ENCODE peak calls at places on chromosome 17, in eight cellular contexts. B is upper lobe of left lung, M is prostate gland, P is IMR-90, H is breast epithelium, L is uterus, F is body of pancreas, X is tibial nerve. I is an unnamed sample.

GRCh38 chr17:78959803-78960202 is 19.9 kb downstream of the LGALS3BP start:
- DNase-seq in B (no peak), M (no peak), P (no peak), H (no peak), L (no peak), F (no peak), X (no peak), I (no peak)

GRCh38 chr17:82036634-82037112 is 824 bp downstream of the DCXR start:
- DNase-seq in B (no peak), M (no peak), P (no peak), H (no peak), L (no peak), F (no peak), X (no peak), I (no peak)

GRCh38 chr17:78779848-78780247 is 2.2 kb downstream of the CYTH1 start:
- DNase-seq in B (peak; percentile 67), M (peak; percentile 51), P (no peak), H (no peak), L (no peak), F (peak; percentile 43), X (no peak), I (no peak)

GRCh38 chr17:61323696-61324539 is 75.7 kb upstream of the TBX2 start:
- DNase-seq in B (no peak), M (no peak), P (peak; percentile 63), H (no peak), L (no peak), F (no peak), X (no peak), I (no peak)

GRCh38 chr17:13931111-13931526 is 138.2 kb upstream of the COX10 start:
- DNase-seq in B (peak; percentile 45), M (peak; percentile 27), P (peak; percentile 19), H (no peak), L (peak; percentile 51), F (peak; percentile 53), X (no peak), I (no peak)

GRCh38 chr17:5832886-5833285 is 237.3 kb upstream of the WSCD1 start:
- DNase-seq in B (no peak), M (no peak), P (peak; percentile 83), H (no peak), L (no peak), F (no peak), X (no peak), I (no peak)

GRCh38 chr17:72812823-72813222 is 279.7 kb downstream of the SLC39A11 start:
- DNase-seq in B (no peak), M (no peak), P (peak; percentile 86), H (no peak), L (no peak), F (no peak), X (no peak), I (peak; percentile 23)

GRCh38 chr17:21024024-21024423 is 18.8 kb downstream of the USP22 start:
- DNase-seq in B (no peak), M (no peak), P (peak; percentile 67), H (no peak), L (no peak), F (no peak), X (no peak), I (no peak)

GRCh38 chr17:71828182-71828596 is 292.6 kb upstream of the SOX9 start:
- DNase-seq in B (no peak), M (no peak), P (peak; percentile 2), H (no peak), L (no peak), F (no peak), X (no peak), I (no peak)

DNA sequence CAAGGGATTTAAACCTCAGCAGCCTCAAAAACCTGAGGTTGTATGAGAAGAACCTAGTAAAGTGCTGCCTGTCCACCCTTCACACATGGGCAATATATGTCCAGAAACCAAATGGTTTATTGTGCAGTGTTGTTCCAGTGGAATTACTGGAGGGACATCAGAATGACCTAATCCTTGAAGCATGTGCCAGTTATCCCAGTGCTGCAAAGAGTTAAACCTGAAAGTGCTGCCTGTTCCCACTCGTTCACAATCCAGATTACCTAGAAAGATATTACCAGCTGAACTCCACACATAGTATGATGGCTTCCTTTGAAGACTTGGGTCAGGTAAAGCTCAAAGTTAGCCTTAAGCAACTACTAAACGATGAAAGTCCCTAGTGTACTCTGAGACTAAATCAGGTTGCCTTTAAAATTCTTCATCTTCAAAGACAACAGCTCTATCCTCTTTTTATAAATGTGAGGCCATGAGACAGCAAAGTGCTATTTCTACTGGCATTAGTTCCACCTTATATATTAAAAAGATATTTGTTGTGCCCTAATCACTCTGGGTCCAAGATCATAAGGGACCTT is 133.1 kb downstream of the SNX11 start:
- DNase-seq in B (no peak), M (no peak), P (peak; percentile 11), H (no peak), L (no peak), F (no peak), X (no peak), I (no peak)
- TF ChIP-seq POLR2A in B (no peak), M (no peak), P (no peak), H (no peak), L (no peak), F (no peak), X (no peak), I (no peak)

GRCh38 chr17:4766705-4767104 is 5.0 kb upstream of the TM4SF5 start:
- DNase-seq in B (no peak), M (no peak), P (no peak), H (no peak), L (no peak), F (no peak), X (no peak), I (no peak)
- TF ChIP-seq POLR2A in B (no peak), M (no peak), P (no peak), H (no peak), L (no peak), F (no peak), X (no peak), I (no peak)

GRCh38 chr17:42311240-42312034 is 23.1 kb downstream of the STAT5A start:
- DNase-seq in B (peak; percentile 97), M (peak; percentile 65), P (peak; percentile 94), H (peak; percentile 89), L (peak; percentile 95), F (peak; percentile 84), X (peak; percentile 90), I (peak; percentile 96)

GRCh38 chr17:42312285-42313130 is 24.2 kb downstream of the STAT5A start:
- DNase-seq in B (peak; percentile 91), M (peak; percentile 78), P (peak; percentile 81), H (peak; percentile 86), L (peak; percentile 88), F (peak; percentile 83), X (peak; percentile 78), I (peak; percentile 77)

GRCh38 chr17:42309142-42309541 is 20.8 kb downstream of the STAT5A start:
- DNase-seq in B (no peak), M (no peak), P (no peak), H (no peak), L (no peak), F (no peak), X (no peak), I (no peak)

GRCh38 chr17:42312035-42312284 is 23.7 kb downstream of the STAT5A start:
- DNase-seq in B (no peak), M (no peak), P (no peak), H (no peak), L (no peak), F (no peak), X (no peak), I (no peak)

GRCh38 chr17:42310281-42311156 is 22.2 kb downstream of the STAT5A start:
- DNase-seq in B (no peak), M (no peak), P (no peak), H (no peak), L (peak; percentile 42), F (no peak), X (no peak), I (no peak)
- TF ChIP-seq POLR2A in B (no peak), M (no peak), P (no peak), H (no peak), L (no peak), F (no peak), X (no peak), I (no peak)

DNA sequence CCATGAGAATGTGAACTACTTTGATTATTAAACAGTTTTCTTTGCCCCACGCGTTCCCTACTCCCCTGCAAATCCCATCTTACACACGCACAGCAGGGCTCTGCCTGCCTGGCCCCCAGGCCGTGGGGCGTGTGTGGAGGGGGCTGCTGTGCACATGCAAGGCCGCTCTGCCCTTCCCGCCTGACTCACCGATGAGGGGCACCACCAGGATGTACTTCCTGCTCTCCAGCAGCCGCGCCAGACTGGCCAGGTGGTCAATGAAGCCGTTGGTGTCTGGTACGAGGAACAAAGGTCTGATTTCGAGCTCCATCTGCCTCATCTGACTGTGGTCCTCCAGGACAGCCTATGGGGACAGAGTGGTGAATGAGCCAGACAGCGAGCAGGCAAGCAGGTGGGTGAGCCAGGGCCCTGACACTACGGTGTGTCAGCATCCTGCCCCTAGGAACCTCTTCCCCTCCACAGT is 13.7 kb downstream of the HIC1 start:
- DNase-seq in B (no peak), M (no peak), P (peak; percentile 90), H (no peak), L (peak; percentile 52), F (no peak), X (no peak), I (no peak)
- TF ChIP-seq POLR2A in B (no peak), M (no peak), P (no peak), H (no peak), L (no peak), F (no peak), X (no peak), I (no peak)

GRCh38 chr17:70034158-70034557 is 40.9 kb upstream of the KCNJ16 start:
- DNase-seq in B (no peak), M (no peak), P (no peak), H (no peak), L (no peak), F (no peak), X (no peak), I (no peak)
- TF ChIP-seq POLR2A in B (no peak), M (no peak), P (no peak), H (no peak), L (no peak), F (no peak), X (no peak), I (no peak)